ENCODE peak calls at places on chromosomes 3 and 15, in seven cellular contexts. One of them, this sample, is unnamed.

GRCh38 chr3:178181085-178181484 is 355.2 kb upstream of the KCNMB2 start:
- DNase-seq in upper lobe of right lung: no peak
- DNase-seq in mesothelial cell of epicardium: no peak
- DNase-seq in HCEC 1CT: no peak
- DNase-seq in Caco-2: no peak
- DNase-seq in foreskin fibroblast: no peak
- DNase-seq in activated naive CD8-positive, alpha-beta T cell treated with anti-CD3 and anti-CD28 coated beads, Interleukin-2, amount 50 U/mL, for 24 hours: no peak
- DNase-seq in this sample: no peak

GRCh38 chr3:104101736-104102135 is 1265.0 kb upstream of the ALCAM start:
- DNase-seq in upper lobe of right lung: no peak
- DNase-seq in mesothelial cell of epicardium: no peak
- DNase-seq in HCEC 1CT: peak
- DNase-seq in Caco-2: no peak
- DNase-seq in foreskin fibroblast: no peak
- DNase-seq in activated naive CD8-positive, alpha-beta T cell treated with anti-CD3 and anti-CD28 coated beads, Interleukin-2, amount 50 U/mL, for 24 hours: no peak
- DNase-seq in this sample: no peak

GRCh38 chr3:85930718-85931117 is 971.9 kb downstream of the CADM2 start:
- DNase-seq in upper lobe of right lung: no peak
- DNase-seq in mesothelial cell of epicardium: no peak
- DNase-seq in HCEC 1CT: no peak
- DNase-seq in Caco-2: no peak
- DNase-seq in foreskin fibroblast: no peak
- DNase-seq in activated naive CD8-positive, alpha-beta T cell treated with anti-CD3 and anti-CD28 coated beads, Interleukin-2, amount 50 U/mL, for 24 hours: no peak
- DNase-seq in this sample: no peak

GRCh38 chr3:13243571-13243970 is 170.3 kb upstream of the IQSEC1 start:
- DNase-seq in upper lobe of right lung: no peak
- DNase-seq in mesothelial cell of epicardium: no peak
- DNase-seq in HCEC 1CT: no peak
- DNase-seq in Caco-2: no peak
- DNase-seq in foreskin fibroblast: no peak
- DNase-seq in activated naive CD8-positive, alpha-beta T cell treated with anti-CD3 and anti-CD28 coated beads, Interleukin-2, amount 50 U/mL, for 24 hours: no peak
- DNase-seq in this sample: no peak

GRCh38 chr3:124126446-124127017 is 134.6 kb upstream of the ROPN1 start:
- DNase-seq in upper lobe of right lung: no peak
- DNase-seq in mesothelial cell of epicardium: no peak
- DNase-seq in HCEC 1CT: no peak
- DNase-seq in Caco-2: no peak
- DNase-seq in foreskin fibroblast: no peak
- DNase-seq in activated naive CD8-positive, alpha-beta T cell treated with anti-CD3 and anti-CD28 coated beads, Interleukin-2, amount 50 U/mL, for 24 hours: no peak
- DNase-seq in this sample: no peak

GRCh38 chr15:74664028-74664616 is 31.7 kb downstream of the EDC3 start:
- DNase-seq in upper lobe of right lung: peak
- DNase-seq in mesothelial cell of epicardium: no peak
- DNase-seq in HCEC 1CT: peak
- DNase-seq in Caco-2: peak
- DNase-seq in foreskin fibroblast: peak
- DNase-seq in activated naive CD8-positive, alpha-beta T cell treated with anti-CD3 and anti-CD28 coated beads, Interleukin-2, amount 50 U/mL, for 24 hours: no peak
- DNase-seq in this sample: peak

GRCh38 chr3:71102111-71103039 is 481.2 kb downstream of the FOXP1 start:
- DNase-seq in upper lobe of right lung: no peak
- DNase-seq in mesothelial cell of epicardium: no peak
- DNase-seq in HCEC 1CT: peak
- DNase-seq in Caco-2: no peak
- DNase-seq in foreskin fibroblast: peak
- DNase-seq in activated naive CD8-positive, alpha-beta T cell treated with anti-CD3 and anti-CD28 coated beads, Interleukin-2, amount 50 U/mL, for 24 hours: no peak
- DNase-seq in this sample: no peak

GRCh38 chr3:62415312-62415791 is 42.0 kb upstream of the FEZF2 start:
- DNase-seq in upper lobe of right lung: no peak
- DNase-seq in mesothelial cell of epicardium: no peak
- DNase-seq in HCEC 1CT: no peak
- DNase-seq in Caco-2: no peak
- DNase-seq in foreskin fibroblast: no peak
- DNase-seq in activated naive CD8-positive, alpha-beta T cell treated with anti-CD3 and anti-CD28 coated beads, Interleukin-2, amount 50 U/mL, for 24 hours: no peak
- DNase-seq in this sample: no peak

GRCh38 chr3:123632161-123632655 is 47.4 kb upstream of the HACD2 start:
- DNase-seq in upper lobe of right lung: no peak
- DNase-seq in mesothelial cell of epicardium: no peak
- DNase-seq in HCEC 1CT: peak
- DNase-seq in Caco-2: no peak
- DNase-seq in foreskin fibroblast: no peak
- DNase-seq in activated naive CD8-positive, alpha-beta T cell treated with anti-CD3 and anti-CD28 coated beads, Interleukin-2, amount 50 U/mL, for 24 hours: no peak
- DNase-seq in this sample: no peak

GRCh38 chr15:57611938-57612337 is 20.2 kb downstream of the MYZAP start:
- DNase-seq in upper lobe of right lung: no peak
- DNase-seq in mesothelial cell of epicardium: no peak
- DNase-seq in HCEC 1CT: peak
- DNase-seq in Caco-2: peak
- DNase-seq in foreskin fibroblast: peak
- DNase-seq in activated naive CD8-positive, alpha-beta T cell treated with anti-CD3 and anti-CD28 coated beads, Interleukin-2, amount 50 U/mL, for 24 hours: no peak
- DNase-seq in this sample: no peak

GRCh38 chr15:85879334-85880163 is 84.8 kb upstream of the KLHL25 start:
- DNase-seq in upper lobe of right lung: no peak
- DNase-seq in mesothelial cell of epicardium: no peak
- DNase-seq in HCEC 1CT: no peak
- DNase-seq in Caco-2: no peak
- DNase-seq in foreskin fibroblast: no peak
- DNase-seq in activated naive CD8-positive, alpha-beta T cell treated with anti-CD3 and anti-CD28 coated beads, Interleukin-2, amount 50 U/mL, for 24 hours: no peak
- DNase-seq in this sample: no peak

GRCh38 chr3:144773344-144773743 is 801.7 kb downstream of the DIPK2A start:
- DNase-seq in upper lobe of right lung: no peak
- DNase-seq in mesothelial cell of epicardium: no peak
- DNase-seq in HCEC 1CT: no peak
- DNase-seq in Caco-2: no peak
- DNase-seq in foreskin fibroblast: no peak
- DNase-seq in activated naive CD8-positive, alpha-beta T cell treated with anti-CD3 and anti-CD28 coated beads, Interleukin-2, amount 50 U/mL, for 24 hours: no peak
- DNase-seq in this sample: no peak

GRCh38 chr3:134340362-134340997 is 33.8 kb downstream of the AMOTL2 start:
- DNase-seq in upper lobe of right lung: no peak
- DNase-seq in mesothelial cell of epicardium: no peak
- DNase-seq in HCEC 1CT: no peak
- DNase-seq in Caco-2: peak
- DNase-seq in foreskin fibroblast: no peak
- DNase-seq in activated naive CD8-positive, alpha-beta T cell treated with anti-CD3 and anti-CD28 coated beads, Interleukin-2, amount 50 U/mL, for 24 hours: no peak
- DNase-seq in this sample: no peak

This sample was measured in activated CD8-positive, alpha-beta memory T cell treated with anti-CD3 and anti-CD28 coated beads, Interleukin-2, amount 50 U/mL, for 48 hours.